ENCODE peak calls at places on chromosomes 6 and 20, in ten cellular contexts. D is GM13976, I is GM12864, F is fibroblast of mammary gland, T is fibroblast of villous mesenchyme, O is body of pancreas, L is cardiac fibroblast, Q is upper lobe of left lung, H is heart right ventricle, K is fibroblast of pulmonary artery. S is an unnamed sample.

GRCh38 chr20:6008254-6008653 is 45.6 kb downstream of the LRRN4 start:
- DNase-seq in D (no peak), I (no peak), F (peak; percentile 97), T (peak; percentile 96), O (peak; percentile 46), L (peak; percentile 98), Q (no peak), H (peak; percentile 18), K (peak; percentile 97), S (no peak)

GRCh38 chr6:92507552-92507951 is 911.8 kb downstream of the EPHA7 start:
- DNase-seq in D (no peak), I (no peak), F (no peak), T (peak; percentile 47), O (no peak), L (no peak), Q (no peak), H (no peak), K (no peak), S (no peak)

GRCh38 chr6:44264154-44265002 is 973 bp downstream of the NFKBIE start:
- DNase-seq in D (peak; percentile 70), I (no peak), F (no peak), T (no peak), O (no peak), L (peak; percentile 18), Q (peak; percentile 26), H (peak; percentile 42), K (no peak), S (no peak)

GRCh38 chr6:4103929-4104328 is 25.0 kb upstream of the FAM217A start:
- DNase-seq in D (no peak), I (no peak), F (no peak), T (no peak), O (peak; percentile 63), L (no peak), Q (no peak), H (no peak), K (no peak), S (no peak)

GRCh38 chr6:2858678-2859324 is 17.1 kb upstream of the SERPINB1 start:
- DNase-seq in D (no peak), I (no peak), F (no peak), T (peak; percentile 56), O (no peak), L (no peak), Q (no peak), H (no peak), K (peak; percentile 24), S (no peak)

GRCh38 chr6:72647489-72647888 is 25.6 kb downstream of the KCNQ5 start:
- DNase-seq in D (no peak), I (no peak), F (no peak), T (no peak), O (no peak), L (no peak), Q (no peak), H (no peak), K (no peak), S (no peak)

GRCh38 chr6:107228754-107229153 is 113.4 kb upstream of the BEND3 start:
- DNase-seq in D (no peak), I (no peak), F (no peak), T (no peak), O (no peak), L (no peak), Q (no peak), H (no peak), K (no peak), S (no peak)

GRCh38 chr6:160534050-160534696 is 129.9 kb downstream of the LPA start:
- DNase-seq in D (peak; percentile 41), I (no peak), F (peak; percentile 48), T (peak; percentile 51), O (peak; percentile 57), L (peak; percentile 58), Q (no peak), H (peak; percentile 45), K (peak; percentile 65), S (peak; percentile 77)

GRCh38 chr6:34901930-34902329 is 12.9 kb downstream of the ANKS1A start:
- DNase-seq in D (no peak), I (no peak), F (peak; percentile 21), T (no peak), O (no peak), L (peak; percentile 34), Q (no peak), H (no peak), K (peak; percentile 37), S (no peak)

GRCh38 chr6:28719275-28719940 is 193.7 kb downstream of the GPX5 start:
- DNase-seq in D (no peak), I (no peak), F (peak; percentile 67), T (peak; percentile 3), O (no peak), L (peak; percentile 82), Q (no peak), H (no peak), K (no peak), S (no peak)

GRCh38 chr20:39897058-39897457 is 792.0 kb downstream of the MAFB start:
- DNase-seq in D (no peak), I (no peak), F (peak; percentile 92), T (peak; percentile 59), O (no peak), L (peak; percentile 78), Q (no peak), H (no peak), K (peak; percentile 11), S (no peak)

GRCh38 chr20:39897781-39898466 is 791.1 kb downstream of the MAFB start:
- DNase-seq in D (no peak), I (no peak), F (peak; percentile 45), T (peak; percentile 49), O (no peak), L (peak; percentile 33), Q (no peak), H (no peak), K (no peak), S (no peak)

GRCh38 chr20:39890697-39891096 is 798.3 kb downstream of the MAFB start:
- DNase-seq in D (no peak), I (no peak), F (no peak), T (no peak), O (no peak), L (no peak), Q (no peak), H (no peak), K (no peak), S (no peak)

GRCh38 chr20:39888310-39888709 is 800.7 kb downstream of the MAFB start:
- DNase-seq in D (no peak), I (no peak), F (no peak), T (no peak), O (no peak), L (no peak), Q (no peak), H (no peak), K (no peak), S (no peak)

GRCh38 chr20:39893013-39893685 is 795.9 kb downstream of the MAFB start:
- DNase-seq in D (no peak), I (no peak), F (peak; percentile 88), T (peak; percentile 73), O (no peak), L (peak; percentile 71), Q (no peak), H (no peak), K (peak; percentile 11), S (no peak)
- TF ChIP-seq CTCF in D (no peak), I (no peak), F (peak; percentile 30), T (peak; percentile 18), O (no peak), L (no peak), Q (no peak), H (no peak), K (no peak), S (peak; percentile 43)

GRCh38 chr6:110990835-110991576 is 9.2 kb downstream of the RPF2 start:
- DNase-seq in D (no peak), I (no peak), F (no peak), T (no peak), O (no peak), L (no peak), Q (no peak), H (no peak), K (no peak), S (no peak)
- TF ChIP-seq CTCF in D (no peak), I (no peak), F (no peak), T (no peak), O (no peak), L (no peak), Q (no peak), H (no peak), K (no peak), S (no peak)

DNA sequence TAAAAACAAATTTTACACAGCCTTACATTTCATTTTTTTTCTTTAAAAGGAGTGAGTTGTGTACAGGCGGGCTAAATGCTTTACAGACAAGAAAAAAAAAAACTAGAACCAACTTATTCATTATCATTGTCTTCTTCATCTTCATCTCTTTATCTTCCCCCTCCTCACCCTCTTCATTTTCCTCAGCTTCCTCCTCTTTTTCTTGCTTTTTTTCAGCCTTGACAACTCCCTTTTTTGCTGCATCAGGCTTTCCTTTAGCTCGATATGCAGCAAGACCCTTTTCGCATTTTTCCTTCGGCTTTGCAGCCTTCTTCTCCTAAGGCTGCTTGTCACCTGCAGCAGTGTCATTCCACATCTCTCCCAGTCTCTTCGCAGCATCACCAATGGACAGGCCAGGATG is 86.9 kb upstream of the GCM1 start:
- DNase-seq in D (no peak), I (no peak), F (no peak), T (no peak), O (no peak), L (no peak), Q (no peak), H (no peak), K (no peak), S (no peak)
- TF ChIP-seq CTCF in D (no peak), I (no peak), F (no peak), T (no peak), O (no peak), L (no peak), Q (no peak), H (no peak), K (no peak), S (no peak)

GRCh38 chr20:8807480-8808179 is 261.3 kb upstream of the PLCB4 start:
- DNase-seq in D (no peak), I (no peak), F (no peak), T (no peak), O (peak; percentile 48), L (no peak), Q (no peak), H (no peak), K (no peak), S (no peak)

GRCh38 chr20:8805737-8806442 is 263.0 kb upstream of the PLCB4 start:
- DNase-seq in D (no peak), I (no peak), F (no peak), T (no peak), O (no peak), L (no peak), Q (no peak), H (no peak), K (no peak), S (no peak)

GRCh38 chr20:8809107-8809953 is 259.6 kb upstream of the PLCB4 start:
- DNase-seq in D (no peak), I (no peak), F (no peak), T (no peak), O (no peak), L (no peak), Q (no peak), H (no peak), K (no peak), S (no peak)

GRCh38 chr20:8811801-8812594 is 256.9 kb upstream of the PLCB4 start:
- DNase-seq in D (no peak), I (no peak), F (no peak), T (no peak), O (no peak), L (no peak), Q (peak; percentile 10), H (peak; percentile 10), K (no peak), S (no peak)

DNA sequence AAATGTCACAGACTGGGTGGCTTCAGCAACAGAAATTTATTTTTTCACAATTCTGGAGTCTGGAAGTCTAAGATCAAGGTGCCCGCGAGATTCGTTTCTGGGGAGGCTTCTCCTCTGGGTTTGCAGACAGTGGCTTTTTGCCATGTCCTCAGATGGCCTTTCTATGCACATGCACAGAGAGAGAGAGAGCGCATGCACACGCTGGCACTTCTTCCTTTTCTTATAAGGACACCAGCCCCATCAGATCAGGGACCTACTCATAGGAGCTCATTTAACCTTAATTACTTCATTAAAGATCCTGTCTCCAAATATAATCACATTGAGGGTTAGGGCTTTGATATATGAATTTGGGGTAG is 260.7 kb upstream of the PLCB4 start:
- DNase-seq in D (no peak), I (no peak), F (no peak), T (no peak), O (peak; percentile 42), L (no peak), Q (no peak), H (no peak), K (no peak), S (no peak)
- TF ChIP-seq CTCF in D (no peak), I (no peak), F (no peak), T (no peak), O (no peak), L (no peak), Q (no peak), H (no peak), K (no peak), S (no peak)